ENCODE peak calls at places on chromosome 15, in eight cellular contexts. S is fibroblast of lung; D is right lobe of liver; G is astrocyte; U is pancreas; L is K562; N is naive thymus-derived CD4-positive, alpha-beta T cell; I is neural progenitor cell. M is an unnamed sample.

GRCh38 chr15:77565516-77565915 is 67.2 kb downstream of the LINGO1 start:
- DNase-seq in U (no peak), D (no peak), N (no peak), S (no peak), G (no peak), L (no peak), I (no peak), M (no peak)

GRCh38 chr15:98807262-98807661 is 158.9 kb downstream of the IGF1R start:
- DNase-seq in L (no peak), U (no peak), N (no peak), S (peak), D (no peak), I (no peak), G (peak), M (no peak)

GRCh38 chr15:77122576-77122975 is 51.7 kb upstream of the TSPAN3 start:
- DNase-seq in N (no peak), L (no peak), U (no peak), G (no peak), D (no peak), I (no peak), S (no peak), M (no peak)

GRCh38 chr15:80026310-80026709 is 33.2 kb upstream of the ZFAND6 start:
- DNase-seq in D (no peak), I (peak), G (no peak), U (no peak), S (no peak), L (no peak), N (no peak), M (no peak)

GRCh38 chr15:35697549-35698299 is 151.8 kb upstream of the DPH6 start:
- DNase-seq in D (peak), L (no peak), G (peak), S (peak), N (no peak), U (no peak), I (peak), M (no peak)

GRCh38 chr15:76799760-76800159 is 105.4 kb downstream of the SCAPER start:
- DNase-seq in N (no peak), S (peak), D (no peak), U (no peak), I (no peak), L (peak), G (peak), M (peak)

GRCh38 chr15:94709319-94709718 is 478.0 kb downstream of the MCTP2 start:
- DNase-seq in G (no peak), I (no peak), S (no peak), N (no peak), D (no peak), L (no peak), U (no peak), M (no peak)

GRCh38 chr15:23472678-23473077 is 25.6 kb upstream of the GOLGA6L2 start:
- DNase-seq in I (no peak), D (no peak), U (no peak), G (peak), S (no peak), L (no peak), N (no peak), M (peak)

GRCh38 chr15:62849316-62850129 is 193.0 kb upstream of the TPM1 start:
- DNase-seq in G (peak), D (no peak), I (no peak), N (no peak), L (no peak), S (no peak), U (no peak), M (no peak)

GRCh38 chr15:51186846-51187340 is 92.2 kb upstream of the TNFAIP8L3 start:
- DNase-seq in I (no peak), S (no peak), L (no peak), G (no peak), D (no peak), N (no peak), U (no peak), M (no peak)

GRCh38 chr15:90103669-90104329 is 1.5 kb upstream of the IDH2 start:
- DNase-seq in G (no peak), I (no peak), S (no peak), U (peak), D (peak), L (no peak), N (no peak), M (no peak)

GRCh38 chr15:75030424-75030823 is 7.0 kb downstream of the PPCDC start:
- DNase-seq in S (no peak), L (no peak), U (no peak), N (no peak), D (no peak), G (no peak), I (no peak), M (no peak)
- H3K27ac ChIP-seq in S (peak), L (no peak), U (no peak), N (no peak), D (no peak), G (no peak), I (no peak), M (peak)

GRCh38 chr15:75030023-75030413 is 6.6 kb downstream of the PPCDC start:
- DNase-seq in N (no peak), L (no peak), U (no peak), G (no peak), S (peak), I (no peak), D (no peak), M (no peak)
- H3K27ac ChIP-seq in N (no peak), L (no peak), U (no peak), G (no peak), S (peak), I (no peak), D (no peak), M (peak)

GRCh38 chr15:66692391-66692790 is 9.6 kb upstream of the SMAD6 start:
- DNase-seq in S (no peak), N (no peak), D (no peak), G (no peak), L (no peak), I (no peak), U (no peak), M (no peak)
- H3K27ac ChIP-seq in S (no peak), N (peak), D (no peak), G (no peak), L (no peak), I (no peak), U (no peak), M (no peak)

GRCh38 chr15:44728576-44729393 is 7.5 kb upstream of the TRIM69 start:
- DNase-seq in D (peak), I (peak), S (peak), U (peak), G (peak), N (peak), L (peak), M (peak)
- H3K27ac ChIP-seq in D (peak), I (no peak), S (peak), U (peak), G (peak), N (peak), L (peak), M (peak)

GRCh38 chr15:60843482-60843881 is 364.5 kb upstream of the ICE2 start:
- DNase-seq in L (no peak), N (no peak), D (no peak), U (no peak), S (no peak), G (no peak), I (no peak), M (no peak)
- H3K27ac ChIP-seq in L (no peak), N (no peak), D (no peak), U (no peak), S (no peak), G (no peak), I (no peak), M (no peak)

GRCh38 chr15:82014989-82015388 is 30.8 kb downstream of the MEX3B start:
- DNase-seq in N (no peak), S (no peak), U (no peak), L (no peak), G (no peak), D (no peak), I (no peak), M (no peak)
- H3K27ac ChIP-seq in N (no peak), S (no peak), U (no peak), L (no peak), G (no peak), D (no peak), I (no peak), M (no peak)

GRCh38 chr15:91782221-91782620 is 71.3 kb upstream of the SLCO3A1 start:
- DNase-seq in G (no peak), I (no peak), U (peak), S (no peak), L (no peak), N (no peak), D (no peak), M (no peak)
- H3K27ac ChIP-seq in G (no peak), I (no peak), U (no peak), S (no peak), L (no peak), N (no peak), D (no peak), M (no peak)

GRCh38 chr15:64636101-64636500 is 139.3 kb downstream of the RBPMS2 start:
- DNase-seq in U (no peak), N (no peak), G (no peak), D (no peak), S (peak), I (no peak), L (no peak), M (no peak)

GRCh38 chr15:64635486-64635815 is 139.9 kb downstream of the RBPMS2 start:
- DNase-seq in N (no peak), L (peak), D (no peak), G (peak), U (peak), I (peak), S (peak), M (peak)

GRCh38 chr15:64637412-64637811 is 138.0 kb downstream of the RBPMS2 start:
- DNase-seq in L (no peak), D (no peak), S (no peak), G (no peak), N (no peak), U (no peak), I (no peak), M (no peak)

GRCh38 chr15:64634576-64635485 is 140.6 kb downstream of the RBPMS2 start:
- DNase-seq in D (no peak), G (peak), I (peak), U (no peak), L (no peak), N (no peak), S (no peak), M (no peak)

GRCh38 chr15:64636541-64636940 is 138.8 kb downstream of the RBPMS2 start:
- DNase-seq in G (no peak), L (no peak), U (no peak), N (no peak), D (no peak), I (no peak), S (peak), M (no peak)
- H3K27ac ChIP-seq in G (no peak), L (no peak), U (no peak), N (no peak), D (no peak), I (peak), S (no peak), M (no peak)

M was measured in epithelial cell of prostate.